ENCODE peak calls at places on chromosomes 4 and X, in ten cellular contexts. A is K562, D is breast epithelium, S is transverse colon, C is stomach, L is SK-N-SH, E is suprapubic skin, R is endothelial cell of umbilical vein, U is prostate gland, K is sigmoid colon. M is an unnamed sample. For H3K4me1, the result is how much of the 10 kb centered on the place peaks cover.

GRCh38 chr4:147846318-147847135 is 114.6 kb downstream of the ARHGAP10 start:
- DNase-seq in A (no peak), D (no peak), S (no peak), C (no peak), L (no peak), E (no peak), R (peak), U (no peak), K (no peak), M (no peak)

GRCh38 chrX:33465137-33465536 is 253.8 kb upstream of the DMD start:
- DNase-seq in A (no peak), D (no peak), S (no peak), C (no peak), L (no peak), E (no peak), R (no peak), U (no peak), K (no peak), M (no peak)

GRCh38 chr4:22531226-22531625 is 15.4 kb upstream of the ADGRA3 start:
- DNase-seq in A (no peak), D (no peak), S (no peak), C (no peak), L (no peak), E (no peak), R (no peak), U (no peak), K (no peak), M (no peak)

GRCh38 chr4:131081069-131081468 is 1985.1 kb downstream of the C4orf33 start:
- DNase-seq in A (no peak), D (no peak), S (no peak), C (no peak), L (no peak), E (no peak), R (no peak), U (no peak), K (no peak), M (no peak)

GRCh38 chrX:3435057-3435456 is 88.6 kb upstream of the MXRA5 start:
- DNase-seq in A (no peak), D (no peak), S (no peak), C (no peak), L (no peak), E (no peak), R (no peak), U (no peak), K (no peak), M (no peak)

GRCh38 chr4:126267689-126268088 is 952.9 kb downstream of the FAT4 start:
- DNase-seq in A (no peak), D (no peak), S (no peak), C (no peak), L (no peak), E (no peak), R (no peak), U (no peak), K (no peak), M (no peak)

GRCh38 chr4:1842993-1843448 is 12.9 kb downstream of the LETM1 start:
- DNase-seq in A (no peak), D (no peak), S (no peak), C (no peak), L (no peak), E (no peak), R (peak), U (no peak), K (no peak), M (no peak)

GRCh38 chr4:113773756-113774155 is 12.2 kb upstream of the CAMK2D start:
- DNase-seq in A (no peak), D (no peak), S (no peak), C (no peak), L (no peak), E (no peak), R (no peak), U (no peak), K (no peak), M (no peak)

GRCh38 chr4:23516719-23517118 is 373.1 kb downstream of the PPARGC1A start:
- DNase-seq in A (no peak), D (no peak), S (no peak), C (no peak), L (no peak), E (no peak), R (no peak), U (no peak), K (no peak), M (no peak)

GRCh38 chrX:13938053-13938765 is 91.5 kb downstream of the GEMIN8 start:
- DNase-seq in A (no peak), D (no peak), S (peak), C (peak), L (peak), E (peak), R (no peak), U (peak), K (no peak), M (no peak)

GRCh38 chrX:40446927-40447326 is 133.8 kb upstream of the ATP6AP2 start:
- DNase-seq in A (no peak), D (no peak), S (peak), C (peak), L (no peak), E (no peak), R (no peak), U (peak), K (no peak), M (no peak)

GRCh38 chrX:103792916-103793540 is 16.4 kb downstream of the PLP1 start:
- DNase-seq in A (no peak), D (no peak), S (no peak), C (no peak), L (no peak), E (no peak), R (no peak), U (no peak), K (no peak), M (no peak)

GRCh38 chrX:92232182-92232581 is 453.0 kb downstream of the PCDH11X start:
- DNase-seq in A (no peak), D (no peak), S (no peak), C (no peak), L (peak), E (no peak), R (no peak), U (no peak), K (no peak), M (no peak)

GRCh38 chrX:19865567-19866363 is 21.6 kb downstream of the SH3KBP1 start:
- DNase-seq in A (no peak), D (no peak), S (no peak), C (no peak), L (no peak), E (no peak), R (no peak), U (no peak), K (no peak), M (no peak)

GRCh38 chrX:19862634-19863236 is 24.7 kb downstream of the SH3KBP1 start:
- DNase-seq in A (no peak), D (no peak), S (no peak), C (no peak), L (no peak), E (no peak), R (no peak), U (no peak), K (no peak), M (no peak)

GRCh38 chrX:19863237-19864223 is 23.9 kb downstream of the SH3KBP1 start:
- DNase-seq in A (no peak), D (no peak), S (no peak), C (no peak), L (no peak), E (no peak), R (no peak), U (no peak), K (no peak), M (no peak)

GRCh38 chrX:19866626-19867410 is 20.6 kb downstream of the SH3KBP1 start:
- DNase-seq in A (no peak), D (no peak), S (no peak), C (no peak), L (no peak), E (no peak), R (peak), U (no peak), K (no peak), M (no peak)

DNA sequence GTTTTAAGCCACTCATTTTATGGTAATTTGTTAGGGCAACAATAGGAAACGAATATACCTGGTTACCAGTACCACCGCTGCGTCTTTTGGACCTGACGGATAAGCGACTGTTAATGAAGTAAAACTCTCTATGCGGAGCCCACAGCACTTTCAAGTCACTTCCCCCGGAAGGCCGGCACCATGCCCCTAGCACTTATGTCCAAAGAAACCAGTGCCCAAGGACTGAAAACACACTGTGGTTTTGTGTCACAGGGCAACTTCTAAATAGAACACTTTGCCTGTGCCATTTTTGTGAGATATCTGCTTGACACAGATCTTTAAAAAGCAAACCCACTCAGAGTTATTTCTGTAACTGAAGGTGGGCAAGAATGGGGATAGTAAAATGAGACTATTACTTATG is 22.7 kb downstream of the SH3KBP1 start:
- DNase-seq in A (no peak), D (no peak), S (no peak), C (no peak), L (no peak), E (no peak), R (no peak), U (no peak), K (no peak), M (no peak)
- TF ChIP-seq POLR2AphosphoS5 in A (no peak), D (no peak), S (no peak), C (no peak), L (no peak), E (no peak), R (no peak), U (no peak), K (no peak), M (no peak)

DNA sequence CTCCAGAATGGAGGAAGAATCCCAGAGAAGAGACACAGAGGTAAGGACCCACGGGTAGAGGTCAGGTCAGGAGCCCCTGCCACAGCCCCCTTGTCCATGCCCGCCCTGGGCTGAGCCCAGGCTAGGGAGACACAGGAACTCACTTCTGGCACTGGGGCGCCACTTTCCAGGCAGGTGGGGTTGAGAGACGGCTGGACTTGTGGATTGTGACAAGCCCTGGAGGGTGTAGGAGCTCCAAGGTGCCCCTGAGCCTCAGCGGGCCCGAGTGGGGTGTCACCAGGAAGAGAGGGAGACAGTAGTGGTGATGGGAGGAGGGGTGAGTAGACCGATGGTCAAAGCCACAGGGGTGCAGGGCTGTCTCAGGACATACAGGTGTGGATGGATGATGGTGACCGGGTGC is 58.9 kb downstream of the WFS1 start:
- DNase-seq in A (no peak), D (no peak), S (no peak), C (no peak), L (no peak), E (no peak), R (no peak), U (no peak), K (no peak), M (no peak)
- H3K4me1 ChIP-seq in A (under half), D (under half), S (under half), C (under half), L (under half), E (under half), R (under half), U (under half), K (under half), M (under half)

GRCh38 chrX:131792356-131792749 is 230.7 kb upstream of the STK26 start:
- DNase-seq in A (no peak), D (no peak), S (peak), C (peak), L (peak), E (no peak), R (no peak), U (no peak), K (peak), M (no peak)

GRCh38 chrX:131795442-131796229 is 227.5 kb upstream of the STK26 start:
- DNase-seq in A (no peak), D (no peak), S (peak), C (peak), L (peak), E (no peak), R (no peak), U (no peak), K (no peak), M (no peak)

GRCh38 chrX:131791608-131792355 is 231.3 kb upstream of the STK26 start:
- DNase-seq in A (no peak), D (no peak), S (no peak), C (no peak), L (no peak), E (no peak), R (no peak), U (no peak), K (no peak), M (no peak)

GRCh38 chrX:131789664-131790063 is 233.4 kb upstream of the STK26 start:
- DNase-seq in A (no peak), D (no peak), S (no peak), C (no peak), L (no peak), E (no peak), R (no peak), U (no peak), K (no peak), M (no peak)

GRCh38 chrX:131792789-131793462 is 230.2 kb upstream of the STK26 start:
- DNase-seq in A (no peak), D (no peak), S (peak), C (peak), L (peak), E (no peak), R (no peak), U (no peak), K (peak), M (no peak)
- H3K4me3 ChIP-seq in A (no peak), D (no peak), S (no peak), C (no peak), L (peak), E (no peak), R (no peak), U (no peak), K (no peak), M (no peak)

GRCh38 chrX:1418901-1419544 is 27.1 kb upstream of the SLC25A6 start:
- DNase-seq in A (no peak), D (no peak), S (no peak), C (no peak), L (no peak), E (peak), R (no peak), U (no peak), K (peak), M (no peak)

GRCh38 chrX:1419545-1420355 is 27.8 kb upstream of the SLC25A6 start:
- DNase-seq in A (no peak), D (no peak), S (no peak), C (no peak), L (no peak), E (peak), R (no peak), U (no peak), K (peak), M (no peak)

GRCh38 chrX:1417921-1418875 is 26.3 kb upstream of the SLC25A6 start:
- DNase-seq in A (no peak), D (no peak), S (no peak), C (no peak), L (no peak), E (peak), R (no peak), U (no peak), K (peak), M (no peak)

GRCh38 chrX:1416327-1416784 is 24.4 kb upstream of the SLC25A6 start:
- DNase-seq in A (no peak), D (no peak), S (no peak), C (no peak), L (no peak), E (peak), R (no peak), U (no peak), K (peak), M (no peak)

DNA sequence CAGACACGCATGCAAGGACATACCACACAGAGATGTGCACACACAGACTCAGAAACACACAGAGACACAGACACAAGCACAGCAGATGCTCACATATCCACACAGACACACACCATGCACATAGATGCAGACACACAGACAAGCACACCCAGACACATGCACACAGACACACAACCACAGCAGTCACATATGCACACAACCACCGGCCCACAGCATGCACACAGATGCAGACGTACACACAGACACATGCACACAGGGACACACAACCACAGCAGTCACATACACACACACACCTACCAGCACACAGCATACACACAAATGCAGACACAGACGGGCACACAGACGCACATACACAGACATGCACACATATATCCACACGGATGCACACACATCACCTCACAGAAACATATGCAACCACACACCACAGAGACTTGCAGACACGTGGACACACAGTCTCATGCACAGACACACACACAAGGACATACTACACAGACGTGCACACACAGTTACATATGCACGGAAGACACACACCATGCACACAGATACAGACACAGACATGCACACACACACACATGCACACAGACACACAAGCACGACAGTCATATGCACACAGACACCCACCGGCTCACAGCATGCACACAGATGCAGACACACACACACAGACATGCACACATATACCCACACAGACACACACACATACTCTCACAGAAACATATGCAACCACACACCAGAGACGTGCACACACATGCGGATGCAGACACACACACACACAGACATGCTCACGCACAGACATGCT is 25.2 kb upstream of the SLC25A6 start:
- DNase-seq in A (no peak), D (no peak), S (no peak), C (no peak), L (no peak), E (peak), R (no peak), U (no peak), K (peak), M (no peak)
- TF ChIP-seq POLR2AphosphoS5 in A (no peak), D (no peak), S (no peak), C (no peak), L (peak), E (no peak), R (no peak), U (no peak), K (no peak), M (peak)

GRCh38 chrX:74450803-74451449 is 29.6 kb downstream of the SLC16A2 start:
- DNase-seq in A (no peak), D (no peak), S (no peak), C (no peak), L (no peak), E (no peak), R (no peak), U (no peak), K (no peak), M (no peak)

GRCh38 chrX:74451450-74452198 is 30.3 kb downstream of the SLC16A2 start:
- DNase-seq in A (no peak), D (no peak), S (no peak), C (no peak), L (no peak), E (no peak), R (no peak), U (no peak), K (no peak), M (no peak)

GRCh38 chrX:74449937-74450330 is 28.6 kb downstream of the SLC16A2 start:
- DNase-seq in A (no peak), D (no peak), S (no peak), C (no peak), L (no peak), E (no peak), R (no peak), U (no peak), K (no peak), M (no peak)

GRCh38 chrX:74453178-74453577 is 31.9 kb downstream of the SLC16A2 start:
- DNase-seq in A (no peak), D (no peak), S (no peak), C (no peak), L (no peak), E (no peak), R (no peak), U (no peak), K (no peak), M (no peak)

DNA sequence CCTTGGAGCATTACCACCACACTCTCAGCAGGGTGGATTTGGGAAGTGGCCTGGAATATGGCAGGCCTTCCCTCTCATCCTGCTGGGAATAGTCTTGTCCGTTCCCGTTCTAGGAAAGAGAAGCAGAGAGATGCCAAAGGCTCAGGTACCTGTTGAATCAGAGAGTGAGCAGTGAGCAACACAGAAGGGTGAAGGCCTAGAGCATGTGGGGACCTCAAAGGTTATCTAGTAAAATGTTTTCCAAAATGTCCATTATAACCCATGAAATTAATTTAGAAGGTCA is 30.8 kb downstream of the SLC16A2 start:
- DNase-seq in A (no peak), D (no peak), S (no peak), C (no peak), L (no peak), E (no peak), R (no peak), U (no peak), K (no peak), M (no peak)
- H3K4me1 ChIP-seq in A (under half), D (under half), S (under half), C (under half), L (under half), E (under half), R (under half), U (under half), K (under half), M (under half)

M was measured in esophagus muscularis mucosa.